ENCODE peak calls at places on chromosomes 11 and 22, in ten cellular contexts. F is germinal center; E is effector memory CD4-positive, alpha-beta T cell; R is GDM1; P is kidney glomerular epithelial cell; H is AG09309; D is anterior cingulate cortex; V is AG04449; K is stimulated activated CD4-positive, alpha-beta T cell treated with anti-CD3 and anti-CD28 coated beads, Interleukin-2, amount 100 ng/mL, for 48 hours; S is GM04503. G is an unnamed sample.

GRCh38 chr22:50544078-50544745 is 1.5 kb upstream of the KLHDC7B start:
- DNase-seq in F (peak; percentile 91), E (peak; percentile 75), R (no peak), P (peak; percentile 14), H (no peak), D (no peak), V (no peak), K (peak; percentile 81), S (no peak), G (no peak)

GRCh38 chr22:23218867-23219251 is 38.5 kb downstream of the BCR start:
- DNase-seq in F (no peak), E (no peak), R (no peak), P (peak; percentile 37), H (no peak), D (no peak), V (no peak), K (no peak), S (no peak), G (no peak)

GRCh38 chr11:58600510-58600909 is 21.6 kb downstream of the ZFP91 start:
- DNase-seq in F (no peak), E (no peak), R (no peak), P (no peak), H (no peak), D (no peak), V (no peak), K (no peak), S (no peak), G (no peak)

GRCh38 chr11:120517390-120518315 is 6.1 kb downstream of the GRIK4 start:
- DNase-seq in F (no peak), E (no peak), R (no peak), P (no peak), H (no peak), D (no peak), V (no peak), K (no peak), S (no peak), G (peak; percentile 21)

GRCh38 chr11:46006418-46007070 is 84.1 kb downstream of the LARGE2 start:
- DNase-seq in F (peak; percentile 61), E (no peak), R (peak; percentile 36), P (peak; percentile 65), H (peak; percentile 55), D (no peak), V (no peak), K (peak; percentile 24), S (no peak), G (no peak)

GRCh38 chr11:46684364-46684763 is 16.1 kb downstream of the ARHGAP1 start:
- DNase-seq in F (no peak), E (no peak), R (no peak), P (no peak), H (no peak), D (no peak), V (no peak), K (no peak), S (no peak), G (no peak)

GRCh38 chr11:64620286-64620962 is 29.4 kb downstream of the SLC22A12 start:
- DNase-seq in F (no peak), E (no peak), R (no peak), P (no peak), H (no peak), D (no peak), V (no peak), K (no peak), S (no peak), G (no peak)

GRCh38 chr11:118170892-118171273 is 5.6 kb downstream of the SCN2B start:
- DNase-seq in F (no peak), E (no peak), R (no peak), P (no peak), H (no peak), D (no peak), V (no peak), K (no peak), S (no peak), G (peak; percentile 34)

GRCh38 chr22:35313311-35314121 is 13.8 kb downstream of the TOM1 start:
- DNase-seq in F (no peak), E (no peak), R (no peak), P (peak; percentile 91), H (peak; percentile 84), D (no peak), V (peak; percentile 74), K (no peak), S (peak; percentile 85), G (no peak)

GRCh38 chr11:10725114-10725906 is 25.7 kb upstream of the CTR9 start:
- DNase-seq in F (no peak), E (no peak), R (peak; percentile 71), P (peak; percentile 73), H (no peak), D (no peak), V (no peak), K (peak; percentile 18), S (peak; percentile 57), G (no peak)

GRCh38 chr11:82976786-82977185 is 75.2 kb downstream of the DDIAS start:
- DNase-seq in F (peak; percentile 33), E (no peak), R (no peak), P (no peak), H (no peak), D (no peak), V (no peak), K (no peak), S (no peak), G (no peak)

GRCh38 chr11:2039198-2039759 is 41.6 kb upstream of the H19 start:
- DNase-seq in F (no peak), E (no peak), R (no peak), P (no peak), H (no peak), D (no peak), V (no peak), K (no peak), S (no peak), G (no peak)

GRCh38 chr22:38956551-38956950 is 858 bp upstream of the APOBEC3A start:
- DNase-seq in F (no peak), E (no peak), R (no peak), P (no peak), H (no peak), D (no peak), V (no peak), K (no peak), S (no peak), G (no peak)

GRCh38 chr11:100593321-100593720 is 93.8 kb upstream of the ARHGAP42 start:
- DNase-seq in F (no peak), E (no peak), R (no peak), P (no peak), H (no peak), D (no peak), V (no peak), K (no peak), S (no peak), G (no peak)

GRCh38 chr11:113014262-113014661 is 53.0 kb downstream of the NCAM1 start:
- DNase-seq in F (no peak), E (no peak), R (no peak), P (no peak), H (no peak), D (no peak), V (no peak), K (no peak), S (no peak), G (no peak)

G was measured in RWPE2.